ENCODE peak calls at places on chromosomes 1 and 21, in six cellular contexts. U is HCT116, X is SK-N-SH, B is GM12878, H is H1, R is K562. M is an unnamed sample.

GRCh38 chr1:179228783-179229213 is 679 bp downstream of the ABL2 start:
- DNase-seq in U (no peak), X (peak), B (no peak), H (no peak), R (peak), M (peak)

GRCh38 chr21:29777155-29777554 is 162.6 kb downstream of the GRIK1 start:
- DNase-seq in U (no peak), X (no peak), B (no peak), H (no peak), R (no peak), M (no peak)

GRCh38 chr1:183872406-183872805 is 67.5 kb downstream of the RGL1 start:
- DNase-seq in U (no peak), X (no peak), B (no peak), H (no peak), R (no peak), M (no peak)

GRCh38 chr1:227388771-227389170 is 70.5 kb upstream of the CDC42BPA start:
- DNase-seq in U (no peak), X (no peak), B (no peak), H (no peak), R (no peak), M (no peak)

GRCh38 chr1:14570514-14570913 is 28.0 kb upstream of the KAZN start:
- DNase-seq in U (no peak), X (no peak), B (no peak), H (no peak), R (no peak), M (no peak)

GRCh38 chr1:6385673-6386191 is 7.8 kb downstream of the ACOT7 start:
- DNase-seq in U (peak), X (peak), B (no peak), H (peak), R (no peak), M (peak)

GRCh38 chr21:29299906-29300546 is 1.3 kb downstream of the BACH1 start:
- DNase-seq in U (peak), X (peak), B (peak), H (no peak), R (peak), M (peak)

GRCh38 chr1:99503276-99503747 is 142.6 kb upstream of the PALMD start:
- DNase-seq in U (no peak), X (no peak), B (no peak), H (no peak), R (peak), M (no peak)

GRCh38 chr1:236975461-236975860 is 28.8 kb downstream of the MT1HL1 start:
- DNase-seq in U (no peak), X (no peak), B (no peak), H (no peak), R (no peak), M (no peak)

GRCh38 chr1:228231192-228231591 is 23.3 kb downstream of the OBSCN start:
- DNase-seq in U (no peak), X (no peak), B (no peak), H (no peak), R (no peak), M (no peak)

GRCh38 chr1:221711156-221711577 is 30.7 kb downstream of the DUSP10 start:
- DNase-seq in U (no peak), X (no peak), B (no peak), H (no peak), R (no peak), M (no peak)

GRCh38 chr1:208165659-208166058 is 78.5 kb downstream of the PLXNA2 start:
- DNase-seq in U (no peak), X (no peak), B (no peak), H (no peak), R (no peak), M (no peak)

GRCh38 chr1:244022859-244023258 is 28.2 kb upstream of the ZBTB18 start:
- DNase-seq in U (no peak), X (no peak), B (no peak), H (no peak), R (no peak), M (no peak)

GRCh38 chr1:145918992-145919939 is 749 bp upstream of the PEX11B start:
- DNase-seq in U (peak), X (peak), B (no peak), H (no peak), R (peak), M (peak)

GRCh38 chr1:37721565-37721964 is 29.2 kb downstream of the CDCA8 start:
- DNase-seq in U (no peak), X (no peak), B (no peak), H (no peak), R (no peak), M (no peak)

GRCh38 chr1:84291882-84292655 is 9.4 kb upstream of the SAMD13 start:
- DNase-seq in U (no peak), X (no peak), B (no peak), H (no peak), R (no peak), M (no peak)

GRCh38 chr1:39129514-39129913 is 75.0 kb upstream of the MACF1 start:
- DNase-seq in U (no peak), X (no peak), B (no peak), H (no peak), R (no peak), M (peak)

GRCh38 chr1:173914366-173914871 is 2.7 kb downstream of the SERPINC1 start:
- DNase-seq in U (peak), X (peak), B (no peak), H (peak), R (peak), M (no peak)

GRCh38 chr1:6475381-6476133 is 9.6 kb upstream of the TNFRSF25 start:
- DNase-seq in U (no peak), X (peak), B (no peak), H (no peak), R (peak), M (peak)

GRCh38 chr21:43361493-43362296 is 65.2 kb downstream of the SIK1 start:
- DNase-seq in U (no peak), X (no peak), B (peak), H (no peak), R (no peak), M (no peak)

GRCh38 chr1:154241703-154242352 is 21.1 kb downstream of the UBAP2L start:
- DNase-seq in U (no peak), X (no peak), B (no peak), H (no peak), R (no peak), M (peak)

GRCh38 chr1:155938220-155938627 is 3.2 kb upstream of the RXFP4 start:
- DNase-seq in U (peak), X (peak), B (peak), H (no peak), R (peak), M (no peak)

GRCh38 chr1:2383576-2383975 is 7.8 kb downstream of the MORN1 start:
- DNase-seq in U (no peak), X (no peak), B (no peak), H (no peak), R (no peak), M (no peak)

GRCh38 chr1:25167269-25168192 is 64.8 kb downstream of the SYF2 start:
- DNase-seq in U (peak), X (no peak), B (no peak), H (no peak), R (no peak), M (no peak)

GRCh38 chr1:179952181-179952580 is 2.4 kb upstream of the CEP350 start:
- DNase-seq in U (no peak), X (no peak), B (no peak), H (no peak), R (no peak), M (no peak)

GRCh38 chr1:36787312-36787711 is 247.0 kb downstream of the GRIK3 start:
- DNase-seq in U (no peak), X (peak), B (no peak), H (no peak), R (no peak), M (no peak)

DNA sequence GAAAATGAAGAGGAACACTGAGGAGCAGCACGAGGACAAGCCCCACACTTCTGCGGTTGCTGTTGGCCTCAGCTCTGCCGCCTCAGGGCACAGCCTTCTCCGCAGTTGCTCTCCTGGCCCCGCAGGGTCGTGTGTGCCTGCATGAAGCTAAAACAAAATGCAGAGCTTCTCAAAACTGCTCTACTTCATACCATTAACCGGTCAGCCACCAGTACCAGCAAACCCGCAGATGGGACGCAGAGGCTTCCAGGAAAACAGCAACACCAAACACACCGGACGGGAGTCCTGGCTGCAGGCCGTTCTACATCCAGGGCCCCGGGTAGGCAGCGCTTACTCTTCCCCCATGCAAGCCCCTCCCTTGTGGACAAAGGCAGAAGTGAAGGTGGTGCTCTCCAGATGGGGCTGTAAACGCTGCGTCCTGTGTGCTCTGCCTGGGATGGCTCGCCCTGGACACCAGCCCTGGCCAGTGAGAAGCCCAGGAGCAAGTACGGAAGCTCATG is 7.1 kb upstream of the C1orf159 start:
- DNase-seq in U (no peak), X (peak), B (no peak), H (no peak), R (no peak), M (peak)
- TF ChIP-seq JUND in U (no peak), X (no peak), B (no peak), H (no peak), R (no peak), M (no peak)

DNA sequence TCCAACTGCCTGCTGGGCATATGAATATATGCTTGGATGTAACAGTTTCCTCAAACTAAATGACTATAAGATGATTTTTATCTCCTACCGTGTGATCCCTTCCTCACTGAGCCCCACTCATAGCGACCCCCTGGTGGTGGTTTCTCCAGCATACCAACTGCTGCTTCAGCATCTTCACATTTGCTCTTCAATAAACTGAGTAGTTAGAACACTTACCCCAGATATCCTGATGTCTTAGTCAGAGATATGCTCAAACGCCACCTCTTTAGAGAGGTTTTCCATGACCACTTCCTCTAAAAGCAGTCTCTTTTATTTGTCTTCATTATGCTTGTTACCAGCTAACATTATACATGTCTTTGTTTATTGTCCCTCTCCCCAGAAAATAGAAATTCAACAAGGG is 10.2 kb upstream of the HNRNPR start:
- DNase-seq in U (no peak), X (no peak), B (no peak), H (no peak), R (no peak), M (no peak)
- TF ChIP-seq JUND in U (no peak), X (no peak), B (no peak), H (no peak), R (no peak), M (no peak)

DNA sequence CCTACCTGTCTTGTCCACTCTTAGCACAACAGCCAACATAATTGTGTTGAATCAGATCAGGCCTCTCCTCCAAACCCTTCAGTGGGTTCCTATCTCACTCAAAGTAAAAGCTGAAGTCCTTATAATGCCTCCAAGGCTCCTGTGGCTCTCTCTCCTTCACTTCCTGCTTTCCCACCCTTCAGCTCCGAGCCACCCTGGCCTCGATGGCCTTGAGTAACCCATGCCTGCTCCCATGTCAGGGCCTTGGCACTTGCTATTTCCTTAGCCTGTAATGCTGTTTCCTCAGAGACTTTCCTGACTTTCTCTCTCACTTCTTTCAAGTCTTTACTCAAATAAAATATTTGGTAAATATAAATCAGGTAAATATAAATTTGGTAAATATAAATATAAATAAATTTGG is 8.1 kb upstream of the PLEKHM2 start:
- DNase-seq in U (no peak), X (no peak), B (no peak), H (no peak), R (no peak), M (no peak)
- TF ChIP-seq JUND in U (no peak), X (no peak), B (no peak), H (no peak), R (no peak), M (no peak)

DNA sequence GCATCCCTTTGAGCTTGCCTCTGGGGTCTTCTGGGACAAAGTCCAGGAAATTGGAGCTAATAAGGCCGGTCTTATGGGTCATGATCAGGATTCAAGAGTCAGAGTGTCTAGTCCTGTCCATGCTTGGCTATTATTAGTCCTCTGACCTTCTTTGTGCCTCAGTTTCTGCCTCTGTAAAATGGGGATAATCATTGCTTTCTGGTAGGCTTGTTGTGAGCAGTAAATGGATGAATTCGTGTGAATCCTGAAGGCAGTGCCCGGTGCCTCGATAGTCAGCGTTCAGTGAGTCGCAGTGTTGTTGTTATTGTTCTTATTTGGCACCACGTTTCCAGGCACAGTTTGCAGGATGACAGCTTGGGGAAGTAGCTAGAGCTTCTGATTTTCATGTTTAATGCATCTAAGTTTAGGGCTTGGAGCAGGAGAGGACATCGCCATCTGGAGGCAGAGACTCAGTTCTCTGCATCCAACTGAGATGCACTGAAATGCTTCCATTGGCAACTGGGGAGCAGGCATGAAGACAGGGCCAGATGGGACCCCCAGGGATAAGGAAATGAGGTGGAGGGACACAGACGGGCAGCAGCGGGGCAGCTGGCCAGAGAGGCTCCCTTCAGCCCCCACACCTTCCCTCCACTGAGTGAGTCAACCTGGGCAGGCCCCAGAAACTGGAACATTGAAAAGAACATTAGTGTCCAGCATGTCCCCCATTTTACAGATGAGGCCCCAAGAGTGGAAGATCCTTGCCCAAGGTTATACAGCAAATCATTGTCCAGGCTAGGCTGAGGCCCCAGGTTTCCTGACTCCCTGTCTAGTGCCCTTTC is 160.3 kb downstream of the PTPRU start:
- DNase-seq in U (no peak), X (peak), B (no peak), H (no peak), R (no peak), M (peak)
- TF ChIP-seq JUND in U (no peak), X (no peak), B (no peak), H (no peak), R (no peak), M (no peak)

DNA sequence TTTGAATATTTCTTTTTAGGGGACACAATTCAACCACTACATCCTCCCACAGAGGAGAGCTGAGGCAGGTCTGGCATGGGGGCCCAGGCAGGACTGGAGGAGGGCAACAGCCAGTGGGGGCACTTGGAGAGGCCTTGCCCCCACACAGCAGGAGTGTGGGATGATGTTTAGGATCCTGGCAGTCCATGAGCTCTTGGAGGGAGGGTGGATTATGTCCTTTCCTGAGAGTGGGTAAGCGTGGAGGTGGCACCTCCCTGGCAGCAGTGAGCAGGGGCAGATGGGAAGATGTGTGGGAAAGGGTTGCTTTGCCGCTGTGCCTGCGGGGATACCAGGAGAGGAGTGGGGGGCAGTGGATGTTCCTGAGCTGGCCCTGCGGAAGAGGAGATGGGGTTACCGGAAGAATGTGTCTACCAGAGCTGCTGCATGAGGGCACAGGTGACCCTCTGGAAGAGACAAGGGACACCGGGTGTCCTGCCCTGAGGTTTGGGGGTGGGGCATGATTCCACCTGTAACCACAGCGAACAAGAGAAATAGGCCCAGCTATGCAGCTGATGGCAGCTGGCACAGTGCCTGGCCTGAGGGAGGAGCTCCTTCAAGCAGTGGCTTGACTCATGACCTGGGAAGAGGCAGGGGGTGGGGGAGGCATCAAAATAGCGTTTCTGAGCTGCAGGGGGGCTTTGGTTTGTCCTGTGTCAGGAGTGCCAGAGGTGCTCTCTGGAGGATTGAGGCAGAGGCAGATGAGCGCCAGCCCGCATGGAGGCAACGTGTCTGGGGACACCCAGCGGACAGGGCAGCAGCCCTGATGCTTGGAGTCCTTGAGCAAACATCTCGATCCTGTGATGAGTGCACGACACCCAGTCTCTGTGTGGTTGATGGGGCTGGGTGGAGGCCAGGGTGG is 123.9 kb upstream of the TMPRSS2 start:
- DNase-seq in U (no peak), X (no peak), B (no peak), H (no peak), R (no peak), M (peak)
- TF ChIP-seq JUND in U (peak), X (peak), B (no peak), H (no peak), R (no peak), M (no peak)

GRCh38 chr1:182338806-182339370 is 52.7 kb downstream of the GLUL start:
- DNase-seq in U (no peak), X (no peak), B (no peak), H (no peak), R (peak), M (no peak)

GRCh38 chr1:182335771-182336170 is 55.8 kb downstream of the GLUL start:
- DNase-seq in U (no peak), X (no peak), B (no peak), H (no peak), R (no peak), M (no peak)

GRCh38 chr1:182337736-182338571 is 53.6 kb downstream of the GLUL start:
- DNase-seq in U (no peak), X (no peak), B (no peak), H (no peak), R (peak), M (no peak)

GRCh38 chr1:182339684-182340083 is 51.9 kb downstream of the GLUL start:
- DNase-seq in U (no peak), X (no peak), B (no peak), H (no peak), R (no peak), M (no peak)

GRCh38 chr1:182340233-182341058 is 51.1 kb downstream of the GLUL start:
- DNase-seq in U (no peak), X (no peak), B (no peak), H (no peak), R (peak), M (peak)
- TF ChIP-seq JUND in U (no peak), X (no peak), B (no peak), H (no peak), R (peak), M (no peak)

GRCh38 chr1:168303716-168304540 is 23.3 kb downstream of the TBX19 start:
- DNase-seq in U (no peak), X (no peak), B (no peak), H (no peak), R (no peak), M (no peak)
- TF ChIP-seq JUND in U (no peak), X (no peak), B (no peak), H (no peak), R (no peak), M (no peak)

GRCh38 chr1:232925421-232926202 is 24.8 kb upstream of the NTPCR start:
- DNase-seq in U (no peak), X (no peak), B (no peak), H (no peak), R (no peak), M (no peak)
- TF ChIP-seq JUND in U (no peak), X (no peak), B (no peak), H (no peak), R (no peak), M (no peak)

M was measured in T47D.